ENCODE peak calls at places on chromosome 16, in seven cellular contexts. One of them, this sample, is unnamed.

GRCh38 chr16:59170065-59170712 is 436.1 kb upstream of the GOT2 start:
- DNase-seq in fibroblast of lung: peak; percentile 12
- DNase-seq in upper lobe of right lung: no peak
- DNase-seq in tibial artery: no peak
- DNase-seq in endodermal cell: peak; percentile 52
- DNase-seq in heart left ventricle: no peak
- DNase-seq in CD8-positive, alpha-beta T cell: no peak
- DNase-seq in this sample: no peak

GRCh38 chr16:88310796-88311605 is 71.8 kb upstream of the ZNF469 start:
- DNase-seq in fibroblast of lung: no peak
- DNase-seq in upper lobe of right lung: no peak
- DNase-seq in tibial artery: no peak
- DNase-seq in endodermal cell: no peak
- DNase-seq in heart left ventricle: no peak
- DNase-seq in CD8-positive, alpha-beta T cell: no peak
- DNase-seq in this sample: no peak

GRCh38 chr16:12255919-12256665 is 279.6 kb downstream of the SNX29 start:
- DNase-seq in fibroblast of lung: no peak
- DNase-seq in upper lobe of right lung: no peak
- DNase-seq in tibial artery: no peak
- DNase-seq in endodermal cell: no peak
- DNase-seq in heart left ventricle: no peak
- DNase-seq in CD8-positive, alpha-beta T cell: no peak
- DNase-seq in this sample: no peak

GRCh38 chr16:48244863-48245195 is 729 bp downstream of the LONP2 start:
- DNase-seq in fibroblast of lung: no peak
- DNase-seq in upper lobe of right lung: no peak
- DNase-seq in tibial artery: no peak
- DNase-seq in endodermal cell: no peak
- DNase-seq in heart left ventricle: no peak
- DNase-seq in CD8-positive, alpha-beta T cell: no peak
- DNase-seq in this sample: no peak

GRCh38 chr16:17743578-17743977 is 272.8 kb upstream of the XYLT1 start:
- DNase-seq in fibroblast of lung: no peak
- DNase-seq in upper lobe of right lung: no peak
- DNase-seq in tibial artery: no peak
- DNase-seq in endodermal cell: peak; percentile 59
- DNase-seq in heart left ventricle: no peak
- DNase-seq in CD8-positive, alpha-beta T cell: no peak
- DNase-seq in this sample: no peak

GRCh38 chr16:4753227-4753626 is 13.7 kb downstream of the ZNF500 start:
- DNase-seq in fibroblast of lung: no peak
- DNase-seq in upper lobe of right lung: no peak
- DNase-seq in tibial artery: no peak
- DNase-seq in endodermal cell: no peak
- DNase-seq in heart left ventricle: no peak
- DNase-seq in CD8-positive, alpha-beta T cell: no peak
- DNase-seq in this sample: no peak

GRCh38 chr16:132120-132519 is 6.4 kb downstream of the NPRL3 start:
- DNase-seq in fibroblast of lung: no peak
- DNase-seq in upper lobe of right lung: no peak
- DNase-seq in tibial artery: no peak
- DNase-seq in endodermal cell: no peak
- DNase-seq in heart left ventricle: no peak
- DNase-seq in CD8-positive, alpha-beta T cell: no peak
- DNase-seq in this sample: no peak

GRCh38 chr16:67236551-67237395 is 9.8 kb downstream of the TMEM208 start:
- DNase-seq in fibroblast of lung: peak; percentile 52
- DNase-seq in upper lobe of right lung: peak; percentile 78
- DNase-seq in tibial artery: no peak
- DNase-seq in endodermal cell: peak; percentile 98
- DNase-seq in heart left ventricle: peak; percentile 52
- DNase-seq in CD8-positive, alpha-beta T cell: peak; percentile 70
- DNase-seq in this sample: peak; percentile 55

GRCh38 chr16:31265329-31266245 is 5.8 kb downstream of the ITGAM start:
- DNase-seq in fibroblast of lung: no peak
- DNase-seq in upper lobe of right lung: peak; percentile 64
- DNase-seq in tibial artery: no peak
- DNase-seq in endodermal cell: peak; percentile 75
- DNase-seq in heart left ventricle: no peak
- DNase-seq in CD8-positive, alpha-beta T cell: peak; percentile 46
- DNase-seq in this sample: no peak

GRCh38 chr16:165218-165538 is 600 bp upstream of the HBM start:
- DNase-seq in fibroblast of lung: no peak
- DNase-seq in upper lobe of right lung: no peak
- DNase-seq in tibial artery: no peak
- DNase-seq in endodermal cell: peak; percentile 78
- DNase-seq in heart left ventricle: no peak
- DNase-seq in CD8-positive, alpha-beta T cell: no peak
- DNase-seq in this sample: no peak

GRCh38 chr16:53372942-53373871 is 61.1 kb upstream of the RBL2 start:
- DNase-seq in fibroblast of lung: no peak
- DNase-seq in upper lobe of right lung: peak; percentile 91
- DNase-seq in tibial artery: no peak
- DNase-seq in endodermal cell: no peak
- DNase-seq in heart left ventricle: no peak
- DNase-seq in CD8-positive, alpha-beta T cell: peak; percentile 83
- DNase-seq in this sample: no peak

GRCh38 chr16:17408296-17408695 is 62.5 kb downstream of the XYLT1 start:
- DNase-seq in fibroblast of lung: no peak
- DNase-seq in upper lobe of right lung: no peak
- DNase-seq in tibial artery: no peak
- DNase-seq in endodermal cell: no peak
- DNase-seq in heart left ventricle: no peak
- DNase-seq in CD8-positive, alpha-beta T cell: no peak
- DNase-seq in this sample: no peak

GRCh38 chr16:68081796-68082567 is 3.2 kb upstream of the NFATC3 start:
- DNase-seq in fibroblast of lung: no peak
- DNase-seq in upper lobe of right lung: no peak
- DNase-seq in tibial artery: no peak
- DNase-seq in endodermal cell: no peak
- DNase-seq in heart left ventricle: no peak
- DNase-seq in CD8-positive, alpha-beta T cell: no peak
- DNase-seq in this sample: no peak

GRCh38 chr16:52501746-52502145 is 45.2 kb downstream of the TOX3 start:
- DNase-seq in fibroblast of lung: no peak
- DNase-seq in upper lobe of right lung: no peak
- DNase-seq in tibial artery: no peak
- DNase-seq in endodermal cell: peak; percentile 62
- DNase-seq in heart left ventricle: no peak
- DNase-seq in CD8-positive, alpha-beta T cell: no peak
- DNase-seq in this sample: no peak

GRCh38 chr16:12262454-12263180 is 286.1 kb downstream of the SNX29 start:
- DNase-seq in fibroblast of lung: peak; percentile 36
- DNase-seq in upper lobe of right lung: no peak
- DNase-seq in tibial artery: no peak
- DNase-seq in endodermal cell: no peak
- DNase-seq in heart left ventricle: no peak
- DNase-seq in CD8-positive, alpha-beta T cell: no peak
- DNase-seq in this sample: no peak

GRCh38 chr16:56961851-56962281 is at the start of gene CETP:
- DNase-seq in fibroblast of lung: no peak
- DNase-seq in upper lobe of right lung: no peak
- DNase-seq in tibial artery: peak; percentile 40
- DNase-seq in endodermal cell: no peak
- DNase-seq in heart left ventricle: no peak
- DNase-seq in CD8-positive, alpha-beta T cell: no peak
- DNase-seq in this sample: no peak

GRCh38 chr16:80527297-80527696 is 13.5 kb upstream of the DYNLRB2 start:
- DNase-seq in fibroblast of lung: peak; percentile 6
- DNase-seq in upper lobe of right lung: no peak
- DNase-seq in tibial artery: no peak
- DNase-seq in endodermal cell: peak; percentile 85
- DNase-seq in heart left ventricle: no peak
- DNase-seq in CD8-positive, alpha-beta T cell: peak; percentile 22
- DNase-seq in this sample: no peak

GRCh38 chr16:52068447-52069074 is 478.4 kb downstream of the TOX3 start:
- DNase-seq in fibroblast of lung: peak; percentile 20
- DNase-seq in upper lobe of right lung: no peak
- DNase-seq in tibial artery: no peak
- DNase-seq in endodermal cell: peak; percentile 74
- DNase-seq in heart left ventricle: no peak
- DNase-seq in CD8-positive, alpha-beta T cell: no peak
- DNase-seq in this sample: no peak

GRCh38 chr16:68910051-68910450 is 66.7 kb downstream of the TANGO6 start:
- DNase-seq in fibroblast of lung: no peak
- DNase-seq in upper lobe of right lung: no peak
- DNase-seq in tibial artery: no peak
- DNase-seq in endodermal cell: no peak
- DNase-seq in heart left ventricle: no peak
- DNase-seq in CD8-positive, alpha-beta T cell: no peak
- DNase-seq in this sample: no peak

GRCh38 chr16:11670171-11671131 is 2.2 kb downstream of the SNN start:
- DNase-seq in fibroblast of lung: no peak
- DNase-seq in upper lobe of right lung: no peak
- DNase-seq in tibial artery: peak; percentile 78
- DNase-seq in endodermal cell: peak; percentile 50
- DNase-seq in heart left ventricle: no peak
- DNase-seq in CD8-positive, alpha-beta T cell: peak; percentile 43
- DNase-seq in this sample: no peak

GRCh38 chr16:66248096-66248495 is 118.4 kb upstream of the CDH5 start:
- DNase-seq in fibroblast of lung: peak; percentile 73
- DNase-seq in upper lobe of right lung: no peak
- DNase-seq in tibial artery: peak; percentile 86
- DNase-seq in endodermal cell: no peak
- DNase-seq in heart left ventricle: peak; percentile 83
- DNase-seq in CD8-positive, alpha-beta T cell: no peak
- DNase-seq in this sample: peak; percentile 88

GRCh38 chr16:67967956-67968439 is 439 bp downstream of the SLC12A4 start:
- DNase-seq in fibroblast of lung: peak; percentile 39
- DNase-seq in upper lobe of right lung: peak; percentile 79
- DNase-seq in tibial artery: no peak
- DNase-seq in endodermal cell: peak; percentile 67
- DNase-seq in heart left ventricle: no peak
- DNase-seq in CD8-positive, alpha-beta T cell: peak; percentile 26
- DNase-seq in this sample: peak; percentile 81

GRCh38 chr16:9153502-9153864 is 62.0 kb downstream of the HAPSTR1 start:
- DNase-seq in fibroblast of lung: no peak
- DNase-seq in upper lobe of right lung: no peak
- DNase-seq in tibial artery: no peak
- DNase-seq in endodermal cell: no peak
- DNase-seq in heart left ventricle: no peak
- DNase-seq in CD8-positive, alpha-beta T cell: no peak
- DNase-seq in this sample: no peak

GRCh38 chr16:57092786-57093301 is 461 bp downstream of the CPNE2 start:
- DNase-seq in fibroblast of lung: no peak
- DNase-seq in upper lobe of right lung: peak; percentile 84
- DNase-seq in tibial artery: no peak
- DNase-seq in endodermal cell: peak; percentile 84
- DNase-seq in heart left ventricle: peak; percentile 47
- DNase-seq in CD8-positive, alpha-beta T cell: peak; percentile 58
- DNase-seq in this sample: peak; percentile 50

GRCh38 chr16:88697831-88698693 is 8.1 kb downstream of the RNF166 start:
- DNase-seq in fibroblast of lung: no peak
- DNase-seq in upper lobe of right lung: no peak
- DNase-seq in tibial artery: no peak
- DNase-seq in endodermal cell: peak; percentile 76
- DNase-seq in heart left ventricle: no peak
- DNase-seq in CD8-positive, alpha-beta T cell: peak; percentile 53
- DNase-seq in this sample: no peak

GRCh38 chr16:81716478-81717210 is 62.4 kb upstream of the PLCG2 start:
- DNase-seq in fibroblast of lung: no peak
- DNase-seq in upper lobe of right lung: no peak
- DNase-seq in tibial artery: no peak
- DNase-seq in endodermal cell: no peak
- DNase-seq in heart left ventricle: no peak
- DNase-seq in CD8-positive, alpha-beta T cell: no peak
- DNase-seq in this sample: no peak

GRCh38 chr16:74563828-74564263 is 43.1 kb downstream of the GLG1 start:
- DNase-seq in fibroblast of lung: peak; percentile 32
- DNase-seq in upper lobe of right lung: no peak
- DNase-seq in tibial artery: no peak
- DNase-seq in endodermal cell: no peak
- DNase-seq in heart left ventricle: peak; percentile 34
- DNase-seq in CD8-positive, alpha-beta T cell: no peak
- DNase-seq in this sample: no peak

GRCh38 chr16:48444574-48444973 is 59.4 kb upstream of the SIAH1 start:
- DNase-seq in fibroblast of lung: peak; percentile 93
- DNase-seq in upper lobe of right lung: no peak
- DNase-seq in tibial artery: no peak
- DNase-seq in endodermal cell: no peak
- DNase-seq in heart left ventricle: peak; percentile 37
- DNase-seq in CD8-positive, alpha-beta T cell: no peak
- DNase-seq in this sample: no peak

GRCh38 chr16:24853830-24854229 is 8.1 kb downstream of the SLC5A11 start:
- DNase-seq in fibroblast of lung: peak; percentile 36
- DNase-seq in upper lobe of right lung: no peak
- DNase-seq in tibial artery: peak; percentile 62
- DNase-seq in endodermal cell: no peak
- DNase-seq in heart left ventricle: no peak
- DNase-seq in CD8-positive, alpha-beta T cell: no peak
- DNase-seq in this sample: peak; percentile 46

GRCh38 chr16:70378869-70379493 is 32.3 kb downstream of the DDX19A start:
- DNase-seq in fibroblast of lung: no peak
- DNase-seq in upper lobe of right lung: no peak
- DNase-seq in tibial artery: no peak
- DNase-seq in endodermal cell: peak; percentile 59
- DNase-seq in heart left ventricle: no peak
- DNase-seq in CD8-positive, alpha-beta T cell: no peak
- DNase-seq in this sample: no peak
- TF ChIP-seq CTCF in fibroblast of lung: no peak
- TF ChIP-seq CTCF in upper lobe of right lung: no peak
- TF ChIP-seq CTCF in tibial artery: no peak
- TF ChIP-seq CTCF in endodermal cell: no peak
- TF ChIP-seq CTCF in heart left ventricle: no peak
- TF ChIP-seq CTCF in CD8-positive, alpha-beta T cell: no peak
- TF ChIP-seq CTCF in this sample: no peak

GRCh38 chr16:79402356-79402755 is 198.2 kb downstream of the MAF start:
- DNase-seq in fibroblast of lung: no peak
- DNase-seq in upper lobe of right lung: no peak
- DNase-seq in tibial artery: no peak
- DNase-seq in endodermal cell: peak; percentile 65
- DNase-seq in heart left ventricle: no peak
- DNase-seq in CD8-positive, alpha-beta T cell: no peak
- DNase-seq in this sample: no peak
- H3K9me3 ChIP-seq in fibroblast of lung: no peaks in the 10 kb centered on the region
- H3K9me3 ChIP-seq in upper lobe of right lung: no peaks in the 10 kb centered on the region
- H3K9me3 ChIP-seq in tibial artery: no peaks in the 10 kb centered on the region
- H3K9me3 ChIP-seq in endodermal cell: no peaks in the 10 kb centered on the region
- H3K9me3 ChIP-seq in heart left ventricle: no peaks in the 10 kb centered on the region
- H3K9me3 ChIP-seq in CD8-positive, alpha-beta T cell: no peaks in the 10 kb centered on the region
- H3K9me3 ChIP-seq in this sample: no peaks in the 10 kb centered on the region

GRCh38 chr16:1775846-1776671 is 3.1 kb upstream of the MRPS34 start:
- DNase-seq in fibroblast of lung: no peak
- DNase-seq in upper lobe of right lung: no peak
- DNase-seq in tibial artery: no peak
- DNase-seq in endodermal cell: no peak
- DNase-seq in heart left ventricle: no peak
- DNase-seq in CD8-positive, alpha-beta T cell: no peak
- DNase-seq in this sample: no peak
- H3K4me3 ChIP-seq in fibroblast of lung: no peak overlapping the region
- H3K4me3 ChIP-seq in upper lobe of right lung: no peak overlapping the region
- H3K4me3 ChIP-seq in tibial artery: no peak overlapping the region
- H3K4me3 ChIP-seq in endodermal cell: no peak overlapping the region
- H3K4me3 ChIP-seq in heart left ventricle: no peak overlapping the region
- H3K4me3 ChIP-seq in CD8-positive, alpha-beta T cell: no peak overlapping the region
- H3K4me3 ChIP-seq in this sample: no peak overlapping the region

GRCh38 chr16:86252596-86252995 is 257.7 kb upstream of the FOXF1 start:
- DNase-seq in fibroblast of lung: peak; percentile 48
- DNase-seq in upper lobe of right lung: no peak
- DNase-seq in tibial artery: no peak
- DNase-seq in endodermal cell: peak; percentile 91
- DNase-seq in heart left ventricle: no peak
- DNase-seq in CD8-positive, alpha-beta T cell: no peak
- DNase-seq in this sample: no peak
- TF ChIP-seq CTCF in fibroblast of lung: peak; percentile 10
- TF ChIP-seq CTCF in upper lobe of right lung: peak; percentile 50
- TF ChIP-seq CTCF in tibial artery: no peak
- TF ChIP-seq CTCF in endodermal cell: peak; percentile 92
- TF ChIP-seq CTCF in heart left ventricle: peak; percentile 18
- TF ChIP-seq CTCF in CD8-positive, alpha-beta T cell: no peak
- TF ChIP-seq CTCF in this sample: no peak

This sample was measured in ovary.